ENCODE peak calls at places on chromosomes 6 and 20, in five cellular contexts. B, W, L, P and S are unnamed samples. For H4K20me1, the result is how much of the 10 kb centered on the place peaks cover.

GRCh38 chr20:4087923-4088322 is 72.6 kb upstream of the RNF24 start:
- DNase-seq in W (peak), B (peak), P (no peak), L (no peak), S (no peak)

GRCh38 chr20:13140775-13141174 is 80.3 kb upstream of the ISM1 start:
- DNase-seq in L (no peak), P (no peak), W (no peak), B (no peak), S (no peak)

GRCh38 chr6:150466196-150466595 is 97.4 kb downstream of the IYD start:
- DNase-seq in P (no peak), W (peak), B (no peak), L (no peak), S (no peak)

GRCh38 chr6:107736713-107737396 is 87.3 kb downstream of the SCML4 start:
- DNase-seq in P (no peak), L (no peak), W (no peak), B (no peak), S (no peak)

GRCh38 chr20:36744764-36745191 is 1.1 kb downstream of the NDRG3 start:
- DNase-seq in P (peak), W (peak), B (peak), L (no peak), S (peak)

GRCh38 chr20:17896771-17897369 is 71.7 kb downstream of the SNX5 start:
- DNase-seq in L (no peak), B (peak), P (no peak), W (no peak), S (no peak)

GRCh38 chr20:52103469-52103910 is 88.1 kb downstream of the ZFP64 start:
- DNase-seq in L (no peak), W (peak), P (peak), B (peak), S (no peak)

GRCh38 chr6:20700375-20700774 is 166.1 kb downstream of the CDKAL1 start:
- DNase-seq in W (no peak), L (no peak), B (no peak), P (no peak), S (no peak)

GRCh38 chr6:101935732-101936131 is 542.2 kb downstream of the GRIK2 start:
- DNase-seq in B (no peak), P (no peak), W (no peak), L (no peak), S (no peak)

GRCh38 chr20:3786126-3786484 is 435 bp downstream of the CENPB start:
- DNase-seq in W (peak), P (peak), L (no peak), B (peak), S (peak)

GRCh38 chr20:41654884-41655283 is 36.7 kb upstream of the CHD6 start:
- DNase-seq in B (peak), W (peak), P (peak), L (peak), S (no peak)

GRCh38 chr6:137218473-137218916 is 690 bp downstream of the IFNGR1 start:
- DNase-seq in P (peak), W (peak), B (peak), L (peak), S (peak)

GRCh38 chr6:154637392-154637791 is 95.8 kb upstream of the SCAF8 start:
- DNase-seq in W (no peak), P (no peak), B (no peak), L (peak), S (no peak)

GRCh38 chr6:155461636-155462035 is 6.0 kb upstream of the NOX3 start:
- DNase-seq in P (peak), W (peak), L (no peak), B (peak), S (no peak)

GRCh38 chr6:104182811-104183210 is 676.9 kb downstream of the HACE1 start:
- DNase-seq in W (peak), B (peak), P (no peak), L (no peak), S (no peak)

GRCh38 chr6:169188051-169188863 is 65.4 kb downstream of the THBS2 start:
- DNase-seq in P (no peak), B (peak), W (peak), L (no peak), S (no peak)

GRCh38 chr6:99431901-99432300 is 6.8 kb upstream of the PNISR start:
- DNase-seq in P (no peak), W (no peak), L (no peak), B (no peak), S (no peak)

GRCh38 chr6:37517411-37517812 is 17.7 kb upstream of the CCDC167 start:
- DNase-seq in P (no peak), W (no peak), B (peak), L (no peak), S (no peak)

GRCh38 chr6:113447088-113447831 is 409.9 kb upstream of the MARCKS start:
- DNase-seq in P (no peak), L (no peak), W (peak), B (peak), S (no peak)

GRCh38 chr6:88975369-88975768 is 12.0 kb upstream of the RNGTT start:
- DNase-seq in L (no peak), B (no peak), P (peak), W (no peak), S (no peak)

GRCh38 chr20:1900321-1900791 is 5.1 kb downstream of the SIRPA start:
- DNase-seq in W (peak), P (peak), L (peak), B (peak), S (peak)

GRCh38 chr20:2690213-2690612 is 2.4 kb upstream of the EBF4 start:
- DNase-seq in W (no peak), L (no peak), P (no peak), B (no peak), S (no peak)

GRCh38 chr6:158609455-158610155 is 34.9 kb downstream of the DYNLT1 start:
- DNase-seq in B (no peak), P (no peak), W (no peak), L (no peak), S (no peak)

GRCh38 chr6:167826230-167827061 is at the start of gene AFDN:
- DNase-seq in W (peak), B (peak), P (peak), L (peak), S (peak)

GRCh38 chr6:44186691-44187025 is 28.0 kb downstream of the CAPN11 start:
- DNase-seq in L (no peak), B (no peak), W (no peak), P (no peak), S (no peak)

GRCh38 chr6:22544469-22544868 is 24.9 kb upstream of the HDGFL1 start:
- DNase-seq in W (peak), P (no peak), B (no peak), L (no peak), S (no peak)

GRCh38 chr6:54846857-54847721 is 518 bp downstream of the FAM83B start:
- DNase-seq in W (no peak), P (peak), B (no peak), L (no peak), S (no peak)

GRCh38 chr20:382291-383115 is 1.9 kb downstream of the TRIB3 start:
- DNase-seq in B (no peak), W (no peak), P (no peak), L (no peak), S (no peak)

GRCh38 chr6:112014483-112014882 is 39.4 kb upstream of the CCN6 start:
- DNase-seq in B (peak), W (peak), P (no peak), L (no peak), S (no peak)

GRCh38 chr6:6810727-6811126 is 222.2 kb downstream of the LY86 start:
- DNase-seq in W (no peak), L (no peak), B (no peak), P (no peak), S (no peak)
- H3K4me3 ChIP-seq in W (peak), L (no peak), B (peak), P (no peak), S (peak)

GRCh38 chr6:10386260-10386659 is 28.6 kb downstream of the TFAP2A start:
- DNase-seq in W (no peak), B (no peak), P (no peak), L (no peak), S (no peak)

GRCh38 chr6:10384719-10385511 is 30.0 kb downstream of the TFAP2A start:
- DNase-seq in L (no peak), P (peak), W (no peak), B (no peak), S (no peak)

GRCh38 chr6:10384333-10384718 is 30.5 kb downstream of the TFAP2A start:
- DNase-seq in B (no peak), L (no peak), W (no peak), P (no peak), S (no peak)

GRCh38 chr6:10385512-10386132 is 29.3 kb downstream of the TFAP2A start:
- DNase-seq in P (peak), B (no peak), L (no peak), W (no peak), S (no peak)

DNA sequence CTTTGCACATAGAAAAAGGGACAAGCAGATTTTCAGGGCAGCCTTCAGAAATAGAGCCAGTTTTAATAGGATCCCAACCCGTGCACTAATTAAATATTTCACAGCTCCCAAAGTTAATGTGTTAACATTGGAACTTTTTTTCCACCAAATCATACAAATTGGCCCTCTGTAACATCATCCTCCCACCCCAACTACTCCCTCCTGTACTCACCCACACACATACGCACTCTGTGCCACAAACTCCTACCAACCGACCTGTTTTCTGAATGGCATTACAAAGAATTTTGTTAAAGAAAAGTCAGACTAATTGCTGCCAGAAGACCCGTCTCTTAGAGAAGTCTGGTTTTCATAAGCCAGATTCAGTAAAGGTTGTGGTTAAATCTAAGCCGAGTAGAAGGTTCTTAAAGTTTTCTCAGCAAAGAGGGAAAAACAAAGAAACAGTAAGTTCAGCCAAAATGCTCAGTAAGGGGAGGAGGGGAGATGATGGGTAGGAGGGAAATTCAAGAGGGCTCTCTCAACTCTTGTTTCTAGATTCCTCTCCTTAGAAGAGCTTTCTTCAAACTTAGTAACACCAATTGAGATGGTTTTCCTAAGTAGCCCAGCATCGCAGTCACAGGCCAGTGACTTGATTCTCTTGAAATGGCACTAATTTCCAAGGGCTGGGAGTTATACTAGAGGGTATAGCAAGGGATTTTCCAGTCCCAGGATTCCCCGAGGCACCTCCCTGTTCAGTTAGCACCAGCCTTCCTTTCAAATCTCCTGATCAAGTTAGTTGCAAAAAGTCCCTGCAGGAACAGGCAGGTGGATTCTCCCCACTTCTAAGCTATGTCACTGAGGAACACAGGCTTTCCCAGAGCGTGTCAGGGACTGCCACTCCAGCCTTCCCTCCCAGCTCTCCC is 27.9 kb downstream of the TFAP2A start:
- DNase-seq in P (no peak), B (no peak), W (no peak), L (no peak), S (no peak)
- H4K20me1 ChIP-seq in P (under half), B (under half), W (under half), L (under half), S (under half)

GRCh38 chr6:123810948-123811347 is 7.3 kb downstream of the NKAIN2 start:
- DNase-seq in P (no peak), L (no peak), B (no peak), W (no peak), S (no peak)

GRCh38 chr6:123806561-123806960 is 2.9 kb downstream of the NKAIN2 start:
- DNase-seq in P (no peak), L (no peak), B (no peak), W (no peak), S (no peak)

GRCh38 chr6:123810214-123810613 is 6.5 kb downstream of the NKAIN2 start:
- DNase-seq in P (no peak), L (no peak), B (no peak), W (no peak), S (no peak)

GRCh38 chr6:123805921-123806320 is 2.3 kb downstream of the NKAIN2 start:
- DNase-seq in P (no peak), W (no peak), L (no peak), B (no peak), S (no peak)

GRCh38 chr6:123808556-123808955 is 4.9 kb downstream of the NKAIN2 start:
- DNase-seq in B (no peak), W (peak), L (no peak), P (peak), S (no peak)
- H3K4me3 ChIP-seq in B (no peak), W (no peak), L (no peak), P (no peak), S (no peak)

GRCh38 chr6:74368746-74369145 is 672.7 kb downstream of the CD109 start:
- DNase-seq in B (peak), W (peak), P (no peak), L (no peak), S (no peak)
- H4K20me1 ChIP-seq in B (under half), W (under half), P (under half), L (under half), S (under half)

GRCh38 chr20:38804243-38804642 is 1.3 kb upstream of the PPP1R16B start:
- DNase-seq in W (no peak), L (no peak), P (no peak), B (no peak), S (no peak)
- H3K4me3 ChIP-seq in W (no peak), L (no peak), P (peak), B (no peak), S (no peak)

GRCh38 chr6:35470663-35471120 is 2.5 kb downstream of the RPL10A start:
- DNase-seq in W (no peak), L (peak), B (peak), P (no peak), S (no peak)
- H4K20me1 ChIP-seq in W (under half), L (under half), B (under half), P (under half), S (under half)

DNA sequence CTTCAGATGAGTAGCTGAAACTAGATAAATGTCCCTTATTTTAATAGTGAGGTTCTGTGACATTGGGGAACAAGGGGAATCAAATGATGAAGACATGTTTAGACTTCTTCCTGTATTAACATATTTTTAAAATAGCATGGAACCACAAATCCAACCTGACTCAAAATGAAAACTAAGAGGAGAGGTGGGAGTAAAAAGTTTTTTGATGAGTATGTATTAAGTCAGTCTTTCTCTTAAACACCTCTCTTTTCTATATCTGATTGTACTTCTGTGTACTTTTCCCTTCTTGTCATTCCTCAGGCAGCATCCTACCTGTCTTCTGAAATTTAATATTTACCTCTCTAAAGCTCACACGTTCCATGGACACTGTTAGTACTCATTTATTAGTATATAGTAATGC is 8.7 kb upstream of the SDHAF4 start:
- DNase-seq in W (no peak), P (no peak), L (no peak), B (no peak), S (no peak)
- H3K4me3 ChIP-seq in W (no peak), P (no peak), L (no peak), B (no peak), S (no peak)

GRCh38 chr6:143333749-143334520 is 116.6 kb downstream of the ADAT2 start:
- DNase-seq in B (peak), W (no peak), P (no peak), L (no peak), S (no peak)

GRCh38 chr6:143333081-143333480 is 117.4 kb downstream of the ADAT2 start:
- DNase-seq in P (no peak), B (peak), W (peak), L (no peak), S (no peak)

GRCh38 chr6:143337201-143337949 is 113.1 kb downstream of the ADAT2 start:
- DNase-seq in B (no peak), P (peak), L (peak), W (no peak), S (peak)

GRCh38 chr6:143336446-143337152 is 113.9 kb downstream of the ADAT2 start:
- DNase-seq in L (no peak), W (peak), B (peak), P (peak), S (no peak)

DNA sequence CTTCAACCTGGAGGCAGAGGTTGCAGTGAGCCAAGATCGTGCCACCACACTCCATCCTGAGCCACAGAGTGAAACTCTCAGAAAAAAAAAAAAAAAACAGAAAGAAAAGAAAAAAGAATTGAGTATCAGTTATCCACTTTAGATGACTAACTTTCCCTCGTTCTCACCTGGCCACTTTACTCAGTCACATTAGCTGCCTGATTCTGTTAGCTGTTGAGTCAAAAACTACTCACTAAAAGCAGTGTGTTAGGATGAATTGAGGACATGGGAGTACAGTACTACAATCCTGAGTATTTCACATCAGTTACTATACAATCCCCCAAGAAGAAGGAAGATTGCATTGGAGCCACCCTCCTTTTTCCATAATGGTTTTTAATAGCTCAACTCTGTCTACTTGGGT is 114.6 kb downstream of the ADAT2 start:
- DNase-seq in B (no peak), L (no peak), W (no peak), P (no peak), S (no peak)
- H4K20me1 ChIP-seq in B (under half), L (under half), W (under half), P (under half), S (under half)

GRCh38 chr6:15741405-15741804 is 78.6 kb upstream of the DTNBP1 start:
- DNase-seq in B (no peak), L (no peak), W (no peak), P (no peak), S (no peak)

GRCh38 chr6:15739353-15739752 is 76.5 kb upstream of the DTNBP1 start:
- DNase-seq in W (no peak), L (no peak), P (no peak), B (no peak), S (no peak)

GRCh38 chr6:15736023-15736696 is 73.3 kb upstream of the DTNBP1 start:
- DNase-seq in B (no peak), W (no peak), L (no peak), P (no peak), S (no peak)

GRCh38 chr6:15744824-15745402 is 82.1 kb upstream of the DTNBP1 start:
- DNase-seq in B (no peak), P (peak), W (no peak), L (peak), S (no peak)

GRCh38 chr6:15739867-15740266 is 77.0 kb upstream of the DTNBP1 start:
- DNase-seq in L (no peak), B (no peak), P (peak), W (no peak), S (no peak)
- H3K4me3 ChIP-seq in L (no peak), B (no peak), P (no peak), W (no peak), S (no peak)